ENCODE peak calls at places on chromosomes 13 and 19, in seven cellular contexts. A is ovary, S is endothelial cell, V is MCF 10A, M is uterus, F is fibroblast of lung, K is fibroblast of villous mesenchyme. Q is an unnamed sample.

GRCh38 chr19:42010245-42011126 is 16.5 kb upstream of the ATP1A3 start:
- DNase-seq in A (no peak), S (no peak), V (no peak), M (no peak), F (peak), K (peak), Q (no peak)

GRCh38 chr13:39016789-39017188 is 21.1 kb downstream of the PROSER1 start:
- DNase-seq in A (no peak), S (no peak), V (peak), M (no peak), F (peak), K (peak), Q (no peak)

GRCh38 chr19:47507031-47507430 is 7.8 kb downstream of the NAPA start:
- DNase-seq in A (no peak), S (no peak), V (no peak), M (no peak), F (no peak), K (no peak), Q (no peak)

GRCh38 chr13:107669356-107669755 is 546.0 kb downstream of the LIG4 start:
- DNase-seq in A (no peak), S (no peak), V (no peak), M (no peak), F (no peak), K (peak), Q (no peak)

GRCh38 chr13:45249662-45250061 is 48.8 kb upstream of the KCTD4 start:
- DNase-seq in A (no peak), S (no peak), V (no peak), M (no peak), F (no peak), K (no peak), Q (no peak)

GRCh38 chr13:32247887-32248286 is 67.3 kb downstream of the ZAR1L start:
- DNase-seq in A (no peak), S (no peak), V (no peak), M (no peak), F (no peak), K (no peak), Q (no peak)

GRCh38 chr13:107907065-107907464 is 308.3 kb downstream of the LIG4 start:
- DNase-seq in A (no peak), S (no peak), V (no peak), M (no peak), F (no peak), K (no peak), Q (no peak)

GRCh38 chr19:39432677-39433025 is 3.1 kb downstream of the RPS16 start:
- DNase-seq in A (no peak), S (no peak), V (no peak), M (no peak), F (no peak), K (no peak), Q (no peak)

GRCh38 chr19:6451583-6452222 is 7.9 kb downstream of the SLC25A23 start:
- DNase-seq in A (no peak), S (no peak), V (no peak), M (no peak), F (no peak), K (no peak), Q (no peak)

GRCh38 chr13:58953638-58954037 is 1210.1 kb downstream of the DIAPH3 start:
- DNase-seq in A (no peak), S (no peak), V (no peak), M (no peak), F (no peak), K (no peak), Q (no peak)

GRCh38 chr13:20672772-20673171 is 30.7 kb upstream of the IL17D start:
- DNase-seq in A (no peak), S (no peak), V (no peak), M (no peak), F (peak), K (peak), Q (no peak)

GRCh38 chr13:51848674-51849073 is 3.7 kb upstream of the TMEM272 start:
- DNase-seq in A (no peak), S (no peak), V (peak), M (no peak), F (peak), K (peak), Q (no peak)

GRCh38 chr19:43560687-43561086 is 14.6 kb downstream of the XRCC1 start:
- DNase-seq in A (no peak), S (no peak), V (peak), M (no peak), F (no peak), K (peak), Q (no peak)

GRCh38 chr19:51292971-51293370 is 18.5 kb upstream of the IGLON5 start:
- DNase-seq in A (no peak), S (no peak), V (no peak), M (no peak), F (no peak), K (no peak), Q (no peak)

GRCh38 chr13:97116754-97117153 is 105.4 kb upstream of the MBNL2 start:
- DNase-seq in A (peak), S (no peak), V (peak), M (no peak), F (peak), K (peak), Q (no peak)

GRCh38 chr13:99657848-99658265 is 156.6 kb downstream of the TM9SF2 start:
- DNase-seq in A (no peak), S (peak), V (no peak), M (peak), F (peak), K (peak), Q (no peak)

GRCh38 chr13:48945626-48946025 is 30.1 kb upstream of the FNDC3A start:
- DNase-seq in A (no peak), S (no peak), V (no peak), M (no peak), F (no peak), K (no peak), Q (no peak)

GRCh38 chr13:74132768-74133656 is 1.2 kb downstream of the KLF12 start:
- DNase-seq in A (peak), S (peak), V (peak), M (peak), F (peak), K (peak), Q (no peak)

GRCh38 chr13:38348890-38349289 is 761 bp upstream of the UFM1 start:
- DNase-seq in A (no peak), S (no peak), V (peak), M (no peak), F (no peak), K (peak), Q (no peak)

GRCh38 chr13:19862511-19863313 is 737 bp downstream of the ZMYM5 start:
- DNase-seq in A (peak), S (no peak), V (peak), M (peak), F (peak), K (peak), Q (no peak)

GRCh38 chr13:103436057-103436654 is 369.9 kb upstream of the SLC10A2 start:
- DNase-seq in A (no peak), S (no peak), V (no peak), M (no peak), F (no peak), K (no peak), Q (no peak)

GRCh38 chr19:12791345-12792047 is at the start of gene JUNB:
- DNase-seq in A (peak), S (peak), V (peak), M (peak), F (peak), K (peak), Q (peak)

GRCh38 chr13:52835071-52835793 is 13.2 kb downstream of the PCDH8 start:
- DNase-seq in A (no peak), S (no peak), V (no peak), M (no peak), F (no peak), K (no peak), Q (no peak)

GRCh38 chr13:98801626-98802418 is 49.4 kb upstream of the SLC15A1 start:
- DNase-seq in A (no peak), S (no peak), V (no peak), M (no peak), F (no peak), K (no peak), Q (no peak)

GRCh38 chr13:71699342-71699741 is 167.7 kb downstream of the DACH1 start:
- DNase-seq in A (no peak), S (no peak), V (no peak), M (no peak), F (no peak), K (no peak), Q (no peak)

GRCh38 chr13:83929147-83929546 is 46.9 kb upstream of the SLITRK1 start:
- DNase-seq in A (no peak), S (no peak), V (no peak), M (no peak), F (no peak), K (no peak), Q (no peak)

GRCh38 chr13:45542878-45543277 is 72.7 kb downstream of the ERICH6B start:
- DNase-seq in A (no peak), S (no peak), V (no peak), M (no peak), F (no peak), K (no peak), Q (no peak)

GRCh38 chr13:36261976-36262375 is 35.6 kb downstream of the CCDC169 start:
- DNase-seq in A (no peak), S (no peak), V (peak), M (no peak), F (peak), K (no peak), Q (no peak)

GRCh38 chr13:114097504-114097892 is 34.9 kb downstream of the RASA3 start:
- DNase-seq in A (no peak), S (no peak), V (no peak), M (no peak), F (no peak), K (no peak), Q (no peak)

GRCh38 chr13:25034173-25034572 is 61.8 kb upstream of the PABPC3 start:
- DNase-seq in A (no peak), S (no peak), V (no peak), M (no peak), F (no peak), K (no peak), Q (no peak)

GRCh38 chr13:41859555-41859954 is 101.4 kb downstream of the VWA8 start:
- DNase-seq in A (no peak), S (no peak), V (no peak), M (no peak), F (no peak), K (peak), Q (no peak)

GRCh38 chr19:7831452-7831851 is 1.4 kb downstream of the EVI5L start:
- DNase-seq in A (peak), S (peak), V (peak), M (no peak), F (peak), K (peak), Q (no peak)

GRCh38 chr19:7763696-7764095 is 653 bp downstream of the CLEC4M start:
- DNase-seq in A (no peak), S (no peak), V (no peak), M (no peak), F (no peak), K (no peak), Q (no peak)

GRCh38 chr13:77853701-77854100 is 64.9 kb downstream of the EDNRB start:
- DNase-seq in A (no peak), S (no peak), V (no peak), M (no peak), F (no peak), K (no peak), Q (no peak)

GRCh38 chr19:19997656-19998268 is 41.5 kb downstream of the ZNF682 start:
- DNase-seq in A (no peak), S (peak), V (no peak), M (no peak), F (no peak), K (no peak), Q (peak)
- TF ChIP-seq CTCF in A (peak), S (peak), V (peak), M (peak), F (peak), K (peak), Q (no peak)

GRCh38 chr13:30898070-30898469 is 8.0 kb upstream of the MEDAG start:
- DNase-seq in A (no peak), S (no peak), V (no peak), M (no peak), F (no peak), K (no peak), Q (no peak)

GRCh38 chr13:30898721-30899188 is 7.3 kb upstream of the MEDAG start:
- DNase-seq in A (no peak), S (peak), V (peak), M (no peak), F (peak), K (peak), Q (no peak)

GRCh38 chr13:30889196-30889690 is 16.8 kb upstream of the MEDAG start:
- DNase-seq in A (no peak), S (no peak), V (no peak), M (no peak), F (no peak), K (no peak), Q (no peak)

GRCh38 chr13:30895773-30896172 is 10.3 kb upstream of the MEDAG start:
- DNase-seq in A (peak), S (no peak), V (peak), M (peak), F (peak), K (peak), Q (no peak)

DNA sequence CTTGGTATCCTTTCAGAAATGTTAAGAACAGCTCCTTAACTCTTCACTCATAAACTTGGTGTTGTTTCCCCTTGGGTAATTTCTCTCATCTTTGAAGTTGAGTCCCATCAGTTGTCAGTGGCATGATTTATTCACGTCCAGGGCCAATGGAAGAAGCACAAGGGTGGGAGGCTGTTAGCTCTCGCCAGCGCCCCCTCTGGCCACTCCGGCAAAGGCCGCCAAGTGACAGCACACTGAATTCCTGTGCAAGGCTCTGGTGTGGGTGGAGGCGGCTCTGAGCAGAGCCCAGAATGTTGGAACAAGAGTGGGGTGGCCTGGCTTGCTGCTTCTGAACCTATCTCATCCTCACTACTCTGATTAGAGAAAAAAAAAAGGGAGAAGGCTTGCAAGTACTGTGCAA is 13.1 kb upstream of the MEDAG start:
- DNase-seq in A (peak), S (peak), V (peak), M (peak), F (peak), K (peak), Q (no peak)
- TF ChIP-seq CTCF in A (no peak), S (peak), V (peak), M (peak), F (peak), K (peak), Q (no peak)

GRCh38 chr19:38384209-38385027 is 3.4 kb downstream of the GGN start:
- DNase-seq in A (no peak), S (peak), V (no peak), M (no peak), F (peak), K (no peak), Q (no peak)
- TF ChIP-seq CTCF in A (no peak), S (no peak), V (peak), M (no peak), F (peak), K (peak), Q (no peak)

DNA sequence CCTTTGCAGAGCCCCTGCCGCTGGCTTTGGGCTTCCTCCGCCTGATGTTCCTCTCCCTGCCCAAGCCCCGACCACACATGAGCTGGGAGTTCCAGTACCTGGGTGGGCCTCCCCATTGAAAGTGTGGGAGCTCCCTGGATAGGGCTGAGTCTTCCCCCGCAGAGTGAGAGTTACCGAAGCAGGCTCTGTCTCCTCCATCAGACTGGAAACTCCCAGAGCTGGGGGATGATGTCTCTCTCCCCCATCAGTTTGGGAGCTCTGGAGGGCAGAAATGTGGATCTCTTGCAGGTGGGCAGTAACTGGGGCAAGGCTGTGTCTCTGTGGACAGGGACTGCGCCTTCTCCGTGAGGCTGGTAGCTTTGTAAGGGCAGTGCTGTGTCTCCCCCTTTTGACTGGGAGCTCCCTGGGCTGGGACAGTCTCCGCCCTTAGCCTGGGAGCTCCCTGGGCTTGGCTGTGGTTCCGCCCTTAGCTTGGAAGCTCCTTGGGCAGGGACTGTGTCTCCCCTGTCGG is 767 bp downstream of the DCAF15 start:
- DNase-seq in A (no peak), S (no peak), V (peak), M (no peak), F (peak), K (peak), Q (no peak)
- TF ChIP-seq CTCF in A (no peak), S (no peak), V (no peak), M (no peak), F (peak), K (peak), Q (no peak)

DNA sequence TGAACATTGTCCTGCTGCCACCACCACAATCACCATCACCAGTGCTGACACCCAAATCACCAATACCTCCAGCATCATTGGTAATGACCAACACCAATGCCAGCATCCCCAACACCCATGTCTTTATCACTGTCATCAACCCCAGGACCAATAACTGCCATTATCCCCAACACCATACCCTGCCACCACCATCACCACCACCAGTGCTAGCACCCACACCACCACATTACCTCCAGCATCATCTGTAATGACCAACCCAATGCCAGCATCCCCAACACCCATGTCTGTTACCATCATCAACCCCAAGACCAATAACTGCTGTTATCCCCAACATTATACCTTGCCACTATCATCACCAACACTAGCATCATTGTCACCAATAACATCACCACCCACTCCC is 2.6 kb downstream of the LGI4 start:
- DNase-seq in A (no peak), S (no peak), V (no peak), M (no peak), F (no peak), K (no peak), Q (no peak)
- TF ChIP-seq CTCF in A (no peak), S (no peak), V (no peak), M (no peak), F (no peak), K (no peak), Q (no peak)

GRCh38 chr19:10553943-10554381 is 10.3 kb downstream of the ATG4D start:
- DNase-seq in A (no peak), S (no peak), V (no peak), M (no peak), F (no peak), K (no peak), Q (no peak)

GRCh38 chr19:10555613-10555979 is 10.2 kb downstream of the KRI1 start:
- DNase-seq in A (no peak), S (no peak), V (no peak), M (no peak), F (no peak), K (no peak), Q (no peak)

GRCh38 chr19:10552596-10553053 is 8.9 kb downstream of the ATG4D start:
- DNase-seq in A (no peak), S (no peak), V (peak), M (no peak), F (peak), K (no peak), Q (no peak)

GRCh38 chr19:10553087-10553667 is 9.5 kb downstream of the ATG4D start:
- DNase-seq in A (no peak), S (no peak), V (no peak), M (no peak), F (no peak), K (no peak), Q (no peak)

GRCh38 chr19:10554760-10555612 is 10.8 kb downstream of the KRI1 start:
- DNase-seq in A (no peak), S (no peak), V (no peak), M (no peak), F (no peak), K (no peak), Q (no peak)
- TF ChIP-seq CTCF in A (no peak), S (no peak), V (no peak), M (no peak), F (no peak), K (no peak), Q (no peak)

GRCh38 chr19:1469936-1470863 is 8.8 kb downstream of the C19orf25 start:
- DNase-seq in A (peak), S (no peak), V (peak), M (no peak), F (no peak), K (peak), Q (no peak)

GRCh38 chr19:1472227-1473055 is 6.6 kb downstream of the C19orf25 start:
- DNase-seq in A (no peak), S (no peak), V (no peak), M (no peak), F (no peak), K (no peak), Q (no peak)

GRCh38 chr19:1470864-1471513 is 8.0 kb downstream of the C19orf25 start:
- DNase-seq in A (no peak), S (no peak), V (peak), M (no peak), F (no peak), K (peak), Q (no peak)

GRCh38 chr19:1473056-1473400 is 6.0 kb downstream of the C19orf25 start:
- DNase-seq in A (no peak), S (no peak), V (no peak), M (no peak), F (no peak), K (no peak), Q (no peak)

DNA sequence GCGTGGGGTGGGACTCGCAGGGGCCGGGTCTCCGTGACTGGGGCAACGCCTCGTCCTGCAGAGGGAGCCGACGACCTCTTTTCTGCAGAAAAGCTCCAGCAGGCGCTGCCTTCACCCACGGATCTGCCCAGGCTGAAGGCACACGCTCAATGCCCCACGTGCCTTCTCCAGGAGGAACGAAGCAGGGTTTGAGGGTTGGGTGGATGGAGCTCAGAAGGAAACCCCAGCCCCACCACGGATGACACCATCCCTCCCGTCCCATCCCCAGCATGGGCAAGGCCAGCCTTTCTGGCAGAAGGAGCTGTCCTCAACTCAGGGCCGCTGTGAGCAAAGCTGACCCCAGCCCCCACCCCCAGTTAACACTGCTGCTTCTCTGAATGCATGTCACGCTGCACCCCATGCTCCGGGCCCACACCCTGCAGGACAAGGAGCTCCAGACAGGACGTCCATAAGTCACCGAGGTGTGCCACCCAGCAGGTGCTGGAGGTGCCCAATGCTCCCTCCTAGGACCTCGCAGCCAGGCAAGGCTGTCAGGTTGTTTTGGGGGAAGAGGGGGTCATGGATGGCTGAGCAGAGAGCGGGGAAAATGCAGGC is 7.4 kb downstream of the C19orf25 start:
- DNase-seq in A (no peak), S (no peak), V (no peak), M (no peak), F (no peak), K (no peak), Q (no peak)
- TF ChIP-seq CTCF in A (no peak), S (no peak), V (no peak), M (peak), F (peak), K (no peak), Q (no peak)

GRCh38 chr19:11160119-11160768 is 4.7 kb upstream of the SPC24 start:
- DNase-seq in A (no peak), S (no peak), V (no peak), M (no peak), F (peak), K (peak), Q (no peak)
- TF ChIP-seq CTCF in A (no peak), S (no peak), V (no peak), M (peak), F (no peak), K (peak), Q (no peak)

Q was measured in omental fat pad.